ENCODE peak calls at places on chromosome 17, in eight cellular contexts. One of them, this sample, is unnamed.

GRCh38 chr17:30905742-30906100 is 317 bp downstream of the TEFM start:
- DNase-seq in mesothelial cell of epicardium: no peak
- DNase-seq in fibroblast of lung: no peak
- DNase-seq in left ventricle myocardium inferior: no peak
- DNase-seq in Calu3: no peak
- DNase-seq in astrocyte of the cerebellum: no peak
- DNase-seq in BJ: no peak
- DNase-seq in bronchial epithelial cell: peak; percentile 6
- DNase-seq in this sample: no peak

GRCh38 chr17:76268991-76269981 is 4.1 kb downstream of the UBALD2 start:
- DNase-seq in bronchial epithelial cell: no peak
- DNase-seq in left ventricle myocardium inferior: no peak
- DNase-seq in astrocyte of the cerebellum: no peak
- DNase-seq in fibroblast of lung: no peak
- DNase-seq in Calu3: no peak
- DNase-seq in mesothelial cell of epicardium: no peak
- DNase-seq in BJ: no peak
- DNase-seq in this sample: no peak

GRCh38 chr17:61399131-61400057 is at the start of gene TBX2:
- DNase-seq in bronchial epithelial cell: no peak
- DNase-seq in mesothelial cell of epicardium: peak; percentile 63
- DNase-seq in astrocyte of the cerebellum: no peak
- DNase-seq in left ventricle myocardium inferior: peak; percentile 88
- DNase-seq in Calu3: peak; percentile 56
- DNase-seq in fibroblast of lung: peak; percentile 93
- DNase-seq in BJ: no peak
- DNase-seq in this sample: no peak

GRCh38 chr17:37400505-37400904 is 6.1 kb downstream of the ACACA start:
- DNase-seq in BJ: no peak
- DNase-seq in fibroblast of lung: no peak
- DNase-seq in bronchial epithelial cell: no peak
- DNase-seq in mesothelial cell of epicardium: no peak
- DNase-seq in astrocyte of the cerebellum: no peak
- DNase-seq in Calu3: no peak
- DNase-seq in left ventricle myocardium inferior: no peak
- DNase-seq in this sample: no peak

GRCh38 chr17:50359005-50359699 is 13.2 kb downstream of the XYLT2 start:
- DNase-seq in left ventricle myocardium inferior: no peak
- DNase-seq in bronchial epithelial cell: no peak
- DNase-seq in astrocyte of the cerebellum: no peak
- DNase-seq in Calu3: no peak
- DNase-seq in BJ: no peak
- DNase-seq in mesothelial cell of epicardium: no peak
- DNase-seq in fibroblast of lung: no peak
- DNase-seq in this sample: no peak

GRCh38 chr17:7435676-7436555 is 681 bp downstream of the TMEM102 start:
- DNase-seq in Calu3: peak; percentile 47
- DNase-seq in astrocyte of the cerebellum: no peak
- DNase-seq in fibroblast of lung: no peak
- DNase-seq in mesothelial cell of epicardium: no peak
- DNase-seq in left ventricle myocardium inferior: peak; percentile 45
- DNase-seq in bronchial epithelial cell: peak; percentile 39
- DNase-seq in BJ: no peak
- DNase-seq in this sample: peak; percentile 50

GRCh38 chr17:34300652-34301390 is 15.3 kb downstream of the CCL11 start:
- DNase-seq in mesothelial cell of epicardium: no peak
- DNase-seq in left ventricle myocardium inferior: no peak
- DNase-seq in bronchial epithelial cell: peak; percentile 81
- DNase-seq in fibroblast of lung: peak; percentile 93
- DNase-seq in astrocyte of the cerebellum: peak; percentile 60
- DNase-seq in BJ: no peak
- DNase-seq in Calu3: no peak
- DNase-seq in this sample: no peak

GRCh38 chr17:19304209-19304608 is 58.3 kb downstream of the B9D1 start:
- DNase-seq in astrocyte of the cerebellum: no peak
- DNase-seq in BJ: no peak
- DNase-seq in mesothelial cell of epicardium: no peak
- DNase-seq in Calu3: peak; percentile 14
- DNase-seq in fibroblast of lung: peak; percentile 79
- DNase-seq in bronchial epithelial cell: peak; percentile 17
- DNase-seq in left ventricle myocardium inferior: peak; percentile 45
- DNase-seq in this sample: no peak

GRCh38 chr17:58224315-58224714 is 5.3 kb upstream of the MKS1 start:
- DNase-seq in bronchial epithelial cell: peak; percentile 85
- DNase-seq in astrocyte of the cerebellum: peak; percentile 18
- DNase-seq in mesothelial cell of epicardium: no peak
- DNase-seq in left ventricle myocardium inferior: no peak
- DNase-seq in BJ: no peak
- DNase-seq in fibroblast of lung: peak; percentile 85
- DNase-seq in Calu3: no peak
- DNase-seq in this sample: no peak

DNA sequence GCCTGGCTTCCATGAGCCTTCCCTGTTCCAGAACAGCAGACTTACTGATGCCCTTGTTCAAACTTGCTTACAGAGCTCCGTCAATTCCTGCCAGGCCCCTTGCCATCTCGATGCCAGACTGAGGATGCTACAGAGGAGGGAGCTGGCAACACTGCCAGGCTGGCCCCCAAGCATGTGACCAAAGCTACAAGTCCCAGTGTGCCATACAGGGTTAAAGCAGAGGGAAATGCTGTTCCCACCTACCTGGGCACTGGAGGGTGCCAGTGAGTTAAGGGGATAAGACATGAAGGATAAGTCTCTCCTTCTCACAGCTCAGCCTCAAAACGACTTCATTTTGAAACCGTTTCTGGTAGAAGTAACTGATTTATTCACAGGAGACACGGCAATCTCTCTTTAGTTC is 33.5 kb upstream of the SREBF1 start:
- DNase-seq in fibroblast of lung: no peak
- DNase-seq in left ventricle myocardium inferior: no peak
- DNase-seq in astrocyte of the cerebellum: no peak
- DNase-seq in Calu3: no peak
- DNase-seq in BJ: no peak
- DNase-seq in bronchial epithelial cell: no peak
- DNase-seq in mesothelial cell of epicardium: no peak
- DNase-seq in this sample: no peak
- TF ChIP-seq CTCF in fibroblast of lung: no peak
- TF ChIP-seq CTCF in left ventricle myocardium inferior: no peak
- TF ChIP-seq CTCF in astrocyte of the cerebellum: peak; percentile 9
- TF ChIP-seq CTCF in Calu3: no peak
- TF ChIP-seq CTCF in BJ: no peak
- TF ChIP-seq CTCF in bronchial epithelial cell: no peak
- TF ChIP-seq CTCF in mesothelial cell of epicardium: no peak
- TF ChIP-seq CTCF in this sample: no peak

DNA sequence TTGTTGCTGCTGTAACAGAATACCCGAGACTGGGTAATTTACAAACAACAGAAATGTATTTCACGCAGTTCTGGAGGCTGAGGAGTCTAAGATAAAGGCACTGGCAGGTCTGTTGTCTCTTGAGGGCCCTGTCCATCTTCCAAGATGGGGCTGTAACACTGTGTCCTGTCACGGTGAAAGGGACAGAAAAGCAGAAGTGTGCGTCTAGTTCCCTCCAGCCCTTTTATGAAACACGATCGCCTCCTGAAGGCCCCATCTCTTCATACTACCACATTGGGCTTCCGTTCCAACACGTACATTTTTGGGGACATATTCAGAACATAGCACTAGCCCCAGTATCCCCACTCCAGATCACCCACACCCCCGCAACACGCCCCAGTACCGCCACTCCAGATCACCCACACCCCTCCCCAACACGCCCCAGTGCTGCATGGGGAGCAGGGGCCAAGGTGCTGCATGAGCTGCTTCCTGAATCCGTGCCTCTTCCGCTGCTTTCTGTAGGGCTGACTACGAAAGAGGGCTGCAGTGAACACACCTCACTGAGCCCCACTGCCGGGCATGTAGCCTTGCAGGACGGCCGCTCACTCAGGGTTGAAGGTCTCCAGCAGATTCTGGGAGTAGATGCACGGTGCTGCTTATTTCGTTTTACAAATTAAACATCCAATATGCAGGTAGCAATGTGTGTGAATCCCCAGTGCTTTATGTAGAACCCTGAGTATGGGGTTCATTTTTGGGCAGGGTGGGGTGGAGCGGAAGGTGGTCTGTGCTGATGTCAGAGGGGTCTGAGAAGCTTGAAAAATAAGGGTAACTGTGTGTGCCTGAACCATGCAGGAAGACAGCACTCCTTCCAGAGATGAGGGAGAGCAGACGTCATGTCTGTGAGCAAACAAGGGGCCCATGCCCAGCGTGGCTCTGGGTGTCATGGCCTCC is 92.0 kb downstream of the RPTOR start:
- DNase-seq in BJ: no peak
- DNase-seq in left ventricle myocardium inferior: no peak
- DNase-seq in bronchial epithelial cell: no peak
- DNase-seq in mesothelial cell of epicardium: no peak
- DNase-seq in astrocyte of the cerebellum: no peak
- DNase-seq in Calu3: no peak
- DNase-seq in fibroblast of lung: no peak
- DNase-seq in this sample: no peak
- TF ChIP-seq CTCF in BJ: no peak
- TF ChIP-seq CTCF in left ventricle myocardium inferior: no peak
- TF ChIP-seq CTCF in bronchial epithelial cell: no peak
- TF ChIP-seq CTCF in mesothelial cell of epicardium: no peak
- TF ChIP-seq CTCF in astrocyte of the cerebellum: no peak
- TF ChIP-seq CTCF in Calu3: no peak
- TF ChIP-seq CTCF in fibroblast of lung: no peak
- TF ChIP-seq CTCF in this sample: no peak

GRCh38 chr17:69090365-69090764 is 29.6 kb upstream of the ABCA9 start:
- DNase-seq in BJ: no peak
- DNase-seq in mesothelial cell of epicardium: no peak
- DNase-seq in bronchial epithelial cell: peak; percentile 4
- DNase-seq in astrocyte of the cerebellum: no peak
- DNase-seq in Calu3: no peak
- DNase-seq in fibroblast of lung: no peak
- DNase-seq in left ventricle myocardium inferior: no peak
- DNase-seq in this sample: no peak

GRCh38 chr17:69082696-69083095 is 22.0 kb upstream of the ABCA9 start:
- DNase-seq in mesothelial cell of epicardium: no peak
- DNase-seq in left ventricle myocardium inferior: no peak
- DNase-seq in fibroblast of lung: no peak
- DNase-seq in bronchial epithelial cell: no peak
- DNase-seq in BJ: no peak
- DNase-seq in Calu3: no peak
- DNase-seq in astrocyte of the cerebellum: no peak
- DNase-seq in this sample: no peak

GRCh38 chr17:69088643-69089200 is 28.0 kb upstream of the ABCA9 start:
- DNase-seq in bronchial epithelial cell: no peak
- DNase-seq in fibroblast of lung: no peak
- DNase-seq in BJ: no peak
- DNase-seq in Calu3: no peak
- DNase-seq in astrocyte of the cerebellum: no peak
- DNase-seq in left ventricle myocardium inferior: no peak
- DNase-seq in mesothelial cell of epicardium: no peak
- DNase-seq in this sample: no peak

GRCh38 chr17:69084911-69085310 is 24.2 kb upstream of the ABCA9 start:
- DNase-seq in left ventricle myocardium inferior: no peak
- DNase-seq in bronchial epithelial cell: peak; percentile 35
- DNase-seq in fibroblast of lung: no peak
- DNase-seq in astrocyte of the cerebellum: no peak
- DNase-seq in mesothelial cell of epicardium: no peak
- DNase-seq in Calu3: peak; percentile 11
- DNase-seq in BJ: no peak
- DNase-seq in this sample: no peak
- TF ChIP-seq CTCF in left ventricle myocardium inferior: peak; percentile 28
- TF ChIP-seq CTCF in bronchial epithelial cell: peak; percentile 54
- TF ChIP-seq CTCF in fibroblast of lung: peak; percentile 19
- TF ChIP-seq CTCF in astrocyte of the cerebellum: peak; percentile 53
- TF ChIP-seq CTCF in mesothelial cell of epicardium: peak; percentile 79
- TF ChIP-seq CTCF in Calu3: peak; percentile 21
- TF ChIP-seq CTCF in BJ: peak; percentile 32
- TF ChIP-seq CTCF in this sample: peak; percentile 33

DNA sequence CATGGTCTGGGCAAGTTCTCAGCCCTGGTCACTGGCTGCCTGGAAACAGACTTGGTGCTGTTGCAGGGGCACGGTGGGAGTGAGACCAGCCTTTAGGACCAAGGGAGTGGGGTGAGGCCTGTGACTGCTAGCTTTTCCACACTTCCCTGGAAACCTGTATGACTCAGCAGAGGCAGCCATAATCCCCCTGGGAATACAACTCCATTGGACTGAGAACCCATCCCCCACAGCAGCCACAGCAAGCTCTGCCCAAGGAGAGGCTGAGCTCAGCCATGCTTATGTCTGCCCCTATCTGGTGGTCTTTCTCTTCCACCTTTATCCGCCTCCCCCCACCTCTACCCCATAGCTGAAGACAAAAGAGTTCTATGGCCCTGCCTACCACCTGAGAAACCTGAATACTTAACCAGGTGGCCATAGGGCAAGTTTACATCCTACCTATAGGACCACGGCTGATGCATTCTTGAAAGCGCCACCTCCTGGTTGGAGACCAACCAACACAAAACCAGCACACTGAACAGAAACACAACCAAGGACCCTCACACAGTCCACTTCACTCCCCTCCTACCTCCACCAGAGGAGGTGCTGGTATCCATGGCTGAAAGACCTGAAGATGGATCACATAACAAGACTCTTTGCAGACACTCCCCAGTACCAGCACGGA is 816.2 kb upstream of the SOX9 start:
- DNase-seq in left ventricle myocardium inferior: no peak
- DNase-seq in mesothelial cell of epicardium: no peak
- DNase-seq in fibroblast of lung: no peak
- DNase-seq in astrocyte of the cerebellum: no peak
- DNase-seq in Calu3: no peak
- DNase-seq in BJ: no peak
- DNase-seq in bronchial epithelial cell: no peak
- DNase-seq in this sample: no peak
- TF ChIP-seq CTCF in left ventricle myocardium inferior: no peak
- TF ChIP-seq CTCF in mesothelial cell of epicardium: no peak
- TF ChIP-seq CTCF in fibroblast of lung: no peak
- TF ChIP-seq CTCF in astrocyte of the cerebellum: no peak
- TF ChIP-seq CTCF in Calu3: no peak
- TF ChIP-seq CTCF in BJ: no peak
- TF ChIP-seq CTCF in bronchial epithelial cell: no peak
- TF ChIP-seq CTCF in this sample: no peak

GRCh38 chr17:48215583-48216139 is 108.1 kb downstream of the SNX11 start:
- DNase-seq in Calu3: peak; percentile 78
- DNase-seq in left ventricle myocardium inferior: no peak
- DNase-seq in fibroblast of lung: peak; percentile 22
- DNase-seq in BJ: no peak
- DNase-seq in mesothelial cell of epicardium: no peak
- DNase-seq in astrocyte of the cerebellum: peak; percentile 18
- DNase-seq in bronchial epithelial cell: peak; percentile 29
- DNase-seq in this sample: no peak
- TF ChIP-seq CTCF in Calu3: peak; percentile 87
- TF ChIP-seq CTCF in left ventricle myocardium inferior: peak; percentile 62
- TF ChIP-seq CTCF in fibroblast of lung: peak; percentile 65
- TF ChIP-seq CTCF in BJ: peak; percentile 65
- TF ChIP-seq CTCF in mesothelial cell of epicardium: peak; percentile 49
- TF ChIP-seq CTCF in astrocyte of the cerebellum: peak; percentile 64
- TF ChIP-seq CTCF in bronchial epithelial cell: peak; percentile 64
- TF ChIP-seq CTCF in this sample: no peak

GRCh38 chr17:10875984-10876555 is 38.2 kb upstream of the PIRT start:
- DNase-seq in mesothelial cell of epicardium: no peak
- DNase-seq in left ventricle myocardium inferior: no peak
- DNase-seq in astrocyte of the cerebellum: no peak
- DNase-seq in bronchial epithelial cell: peak; percentile 30
- DNase-seq in fibroblast of lung: peak; percentile 1
- DNase-seq in Calu3: peak; percentile 46
- DNase-seq in BJ: no peak
- DNase-seq in this sample: no peak
- TF ChIP-seq CTCF in mesothelial cell of epicardium: peak; percentile 81
- TF ChIP-seq CTCF in left ventricle myocardium inferior: peak; percentile 72
- TF ChIP-seq CTCF in astrocyte of the cerebellum: peak; percentile 41
- TF ChIP-seq CTCF in bronchial epithelial cell: peak; percentile 64
- TF ChIP-seq CTCF in fibroblast of lung: peak; percentile 37
- TF ChIP-seq CTCF in Calu3: peak; percentile 57
- TF ChIP-seq CTCF in BJ: peak; percentile 60
- TF ChIP-seq CTCF in this sample: peak; percentile 30

GRCh38 chr17:9162275-9162985 is 141.1 kb downstream of the NTN1 start:
- DNase-seq in left ventricle myocardium inferior: no peak
- DNase-seq in bronchial epithelial cell: no peak
- DNase-seq in Calu3: no peak
- DNase-seq in BJ: no peak
- DNase-seq in astrocyte of the cerebellum: no peak
- DNase-seq in mesothelial cell of epicardium: no peak
- DNase-seq in fibroblast of lung: no peak
- DNase-seq in this sample: no peak
- TF ChIP-seq CTCF in left ventricle myocardium inferior: peak; percentile 13
- TF ChIP-seq CTCF in bronchial epithelial cell: peak; percentile 46
- TF ChIP-seq CTCF in Calu3: no peak
- TF ChIP-seq CTCF in BJ: no peak
- TF ChIP-seq CTCF in astrocyte of the cerebellum: no peak
- TF ChIP-seq CTCF in mesothelial cell of epicardium: no peak
- TF ChIP-seq CTCF in fibroblast of lung: no peak
- TF ChIP-seq CTCF in this sample: no peak

This sample was measured in natural killer cell.